ENCODE peak calls at places on chromosomes 3 and 15, in five cellular contexts. C is activated CD4-positive, alpha-beta T cell treated with anti-CD3 and anti-CD28 coated beads, Interleukin-2, amount 10 ng/mL, durations not matched to agents 7 days and 5 days; Q is NCI-H748 treated with DMSO at 0.1 percent for 48 hours; O is midbrain; F is mesendoderm. T is an unnamed sample.

GRCh38 chr3:5205165-5205941 is 17.8 kb downstream of the EDEM1 start:
- DNase-seq in C (no peak), Q (no peak), O (no peak), F (no peak), T (no peak)

GRCh38 chr15:80679805-80680175 is 15.3 kb upstream of the ABHD17C start:
- DNase-seq in C (no peak), Q (no peak), O (no peak), F (no peak), T (no peak)

GRCh38 chr15:95326689-95327525 is 1003.6 kb upstream of the NR2F2 start:
- DNase-seq in C (no peak), Q (no peak), O (no peak), F (peak), T (no peak)

GRCh38 chr3:111338059-111338698 is 203.8 kb upstream of the CD96 start:
- DNase-seq in C (peak), Q (peak), O (peak), F (peak), T (peak)

GRCh38 chr15:31489801-31490646 is 163.4 kb downstream of the KLF13 start:
- DNase-seq in C (peak), Q (no peak), O (peak), F (peak), T (peak)

GRCh38 chr3:105527949-105528348 is 161.2 kb downstream of the ALCAM start:
- DNase-seq in C (no peak), Q (peak), O (no peak), F (no peak), T (no peak)

GRCh38 chr3:186946756-186947375 is 16.5 kb downstream of the ST6GAL1 start:
- DNase-seq in C (no peak), Q (no peak), O (no peak), F (no peak), T (no peak)

GRCh38 chr3:100650651-100651611 is 41.5 kb downstream of the ADGRG7 start:
- DNase-seq in C (peak), Q (no peak), O (no peak), F (no peak), T (no peak)

GRCh38 chr3:16548721-16549120 is 35.2 kb upstream of the RFTN1 start:
- DNase-seq in C (no peak), Q (no peak), O (no peak), F (no peak), T (no peak)

GRCh38 chr3:179476215-179476614 is 24.9 kb upstream of the GNB4 start:
- DNase-seq in C (no peak), Q (no peak), O (no peak), F (peak), T (no peak)

GRCh38 chr3:123620338-123620737 is 35.5 kb upstream of the HACD2 start:
- DNase-seq in C (no peak), Q (no peak), O (peak), F (no peak), T (no peak)

T was measured in DND-41.